ENCODE peak calls at places on chromosome 21, in eight cellular contexts. O is GM12864, P is heart right ventricle, B is HFFc6, D is uterus, T is DND-41, M is GM12865, L is breast epithelium. E is an unnamed sample.

GRCh38 chr21:37145635-37146111 is 72.6 kb downstream of the TTC3 start:
- DNase-seq in O (no peak), P (no peak), B (no peak), D (no peak), T (no peak), M (no peak), L (no peak), E (no peak)

GRCh38 chr21:27275294-27275927 is 308.5 kb upstream of the ADAMTS5 start:
- DNase-seq in O (no peak), P (no peak), B (peak), D (no peak), T (no peak), M (no peak), L (no peak), E (no peak)

GRCh38 chr21:46078984-46079356 is 18.9 kb upstream of the COL6A2 start:
- DNase-seq in O (no peak), P (no peak), B (no peak), D (peak), T (peak), M (no peak), L (peak), E (no peak)

GRCh38 chr21:29372063-29372802 is 73.5 kb downstream of the BACH1 start:
- DNase-seq in O (peak), P (peak), B (peak), D (peak), T (peak), M (peak), L (no peak), E (peak)

GRCh38 chr21:35987475-35987874 is 72.9 kb downstream of the SETD4 start:
- DNase-seq in O (no peak), P (no peak), B (no peak), D (no peak), T (no peak), M (no peak), L (no peak), E (no peak)

GRCh38 chr21:15826147-15826780 is 96.5 kb downstream of the USP25 start:
- DNase-seq in O (peak), P (peak), B (peak), D (peak), T (peak), M (peak), L (no peak), E (peak)

GRCh38 chr21:39060485-39061099 is 122.7 kb downstream of the PSMG1 start:
- DNase-seq in O (no peak), P (no peak), B (no peak), D (no peak), T (no peak), M (no peak), L (no peak), E (no peak)

GRCh38 chr21:36330904-36331303 is 10.9 kb downstream of the MORC3 start:
- DNase-seq in O (no peak), P (peak), B (peak), D (peak), T (peak), M (peak), L (no peak), E (peak)

GRCh38 chr21:21034046-21034445 is 35.8 kb downstream of the NCAM2 start:
- DNase-seq in O (no peak), P (no peak), B (no peak), D (no peak), T (no peak), M (no peak), L (no peak), E (no peak)

GRCh38 chr21:23607782-23608181 is 1999.5 kb downstream of the MRPL39 start:
- DNase-seq in O (no peak), P (no peak), B (no peak), D (no peak), T (no peak), M (no peak), L (no peak), E (no peak)

GRCh38 chr21:34988139-34988538 is 61.0 kb downstream of the RUNX1 start:
- DNase-seq in O (no peak), P (no peak), B (no peak), D (no peak), T (no peak), M (no peak), L (no peak), E (no peak)

DNA sequence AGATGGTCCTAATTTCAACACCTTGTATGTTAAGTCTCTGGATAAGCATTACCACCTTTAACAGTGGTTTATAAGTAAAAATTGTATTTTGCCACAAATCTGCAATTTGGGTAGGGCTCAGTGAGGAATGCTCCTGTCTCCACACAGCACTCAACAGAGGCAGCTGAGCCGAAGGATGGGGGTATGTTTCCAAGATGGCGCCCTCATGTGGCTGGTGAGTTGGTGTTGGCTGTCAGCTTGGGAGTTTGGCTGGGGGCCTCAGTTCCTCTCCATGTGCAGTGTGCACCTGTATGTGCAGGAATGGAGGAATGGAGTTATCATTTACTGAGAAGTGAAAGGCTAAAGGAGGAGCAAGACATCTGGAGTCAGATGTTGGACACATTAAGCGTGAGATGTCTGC is 136.8 kb downstream of the GABPA start:
- DNase-seq in O (no peak), P (no peak), B (no peak), D (no peak), T (no peak), M (peak), L (no peak), E (peak)
- TF ChIP-seq CTCF in O (peak), P (no peak), B (peak), D (no peak), T (peak), M (peak), L (no peak), E (no peak)

GRCh38 chr21:30444204-30444603 is 4.1 kb downstream of the KRTAP15-1 start:
- DNase-seq in O (no peak), P (peak), B (no peak), D (no peak), T (no peak), M (no peak), L (no peak), E (no peak)
- TF ChIP-seq CTCF in O (no peak), P (peak), B (no peak), D (no peak), T (no peak), M (no peak), L (no peak), E (no peak)

GRCh38 chr21:16942703-16943102 is 570.1 kb upstream of the CXADR start:
- DNase-seq in O (no peak), P (no peak), B (no peak), D (no peak), T (no peak), M (no peak), L (no peak), E (no peak)
- TF ChIP-seq CTCF in O (no peak), P (no peak), B (peak), D (no peak), T (peak), M (no peak), L (no peak), E (no peak)

GRCh38 chr21:43775795-43776430 is at the start of gene CSTB:
- DNase-seq in O (no peak), P (peak), B (peak), D (peak), T (peak), M (peak), L (peak), E (peak)
- TF ChIP-seq CTCF in O (no peak), P (no peak), B (no peak), D (no peak), T (no peak), M (no peak), L (no peak), E (no peak)

DNA sequence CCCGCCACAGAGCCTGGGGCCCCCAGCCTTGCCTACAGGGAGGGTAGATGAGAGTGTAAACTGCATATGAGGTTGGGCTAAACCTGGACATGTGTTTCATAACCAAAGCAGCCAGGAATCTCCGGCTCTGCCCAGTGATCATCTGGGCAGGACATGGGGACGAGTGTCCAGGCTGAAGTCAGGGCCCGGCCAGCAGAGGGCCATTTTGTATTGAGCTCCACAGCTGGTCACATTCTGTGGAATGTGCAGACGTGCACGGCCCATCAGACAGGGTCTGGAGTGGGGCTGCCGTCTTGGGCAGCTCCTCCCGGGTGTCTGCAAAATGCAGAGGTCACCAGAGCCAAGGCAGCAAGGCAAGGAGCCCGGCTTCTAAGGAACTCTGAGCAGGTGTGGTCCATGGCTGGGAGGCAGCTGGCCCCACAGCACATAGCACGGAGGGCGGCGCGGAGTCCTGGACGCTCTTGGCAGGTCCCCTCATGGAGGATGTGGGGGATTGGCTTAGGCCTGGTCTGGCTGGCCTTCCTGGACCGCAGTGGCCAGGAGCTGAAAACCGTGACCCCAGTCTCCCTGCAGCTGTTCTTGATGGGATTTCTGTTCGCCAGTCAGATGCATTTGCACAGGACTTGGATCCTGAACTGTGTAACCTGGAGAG is 6.3 kb downstream of the LRRC3 start:
- DNase-seq in O (no peak), P (no peak), B (no peak), D (no peak), T (no peak), M (no peak), L (no peak), E (no peak)
- TF ChIP-seq CTCF in O (no peak), P (peak), B (peak), D (no peak), T (no peak), M (no peak), L (no peak), E (no peak)

GRCh38 chr21:32134441-32135159 is 144.2 kb downstream of the MIS18A start:
- DNase-seq in O (no peak), P (no peak), B (no peak), D (no peak), T (no peak), M (no peak), L (no peak), E (no peak)

GRCh38 chr21:32137266-32137665 is 141.6 kb downstream of the MIS18A start:
- DNase-seq in O (no peak), P (no peak), B (no peak), D (no peak), T (no peak), M (peak), L (no peak), E (no peak)

GRCh38 chr21:32132911-32133310 is 145.9 kb downstream of the MIS18A start:
- DNase-seq in O (no peak), P (no peak), B (no peak), D (no peak), T (no peak), M (no peak), L (no peak), E (no peak)

GRCh38 chr21:32136546-32136945 is 142.3 kb downstream of the MIS18A start:
- DNase-seq in O (no peak), P (no peak), B (no peak), D (no peak), T (no peak), M (no peak), L (no peak), E (no peak)

DNA sequence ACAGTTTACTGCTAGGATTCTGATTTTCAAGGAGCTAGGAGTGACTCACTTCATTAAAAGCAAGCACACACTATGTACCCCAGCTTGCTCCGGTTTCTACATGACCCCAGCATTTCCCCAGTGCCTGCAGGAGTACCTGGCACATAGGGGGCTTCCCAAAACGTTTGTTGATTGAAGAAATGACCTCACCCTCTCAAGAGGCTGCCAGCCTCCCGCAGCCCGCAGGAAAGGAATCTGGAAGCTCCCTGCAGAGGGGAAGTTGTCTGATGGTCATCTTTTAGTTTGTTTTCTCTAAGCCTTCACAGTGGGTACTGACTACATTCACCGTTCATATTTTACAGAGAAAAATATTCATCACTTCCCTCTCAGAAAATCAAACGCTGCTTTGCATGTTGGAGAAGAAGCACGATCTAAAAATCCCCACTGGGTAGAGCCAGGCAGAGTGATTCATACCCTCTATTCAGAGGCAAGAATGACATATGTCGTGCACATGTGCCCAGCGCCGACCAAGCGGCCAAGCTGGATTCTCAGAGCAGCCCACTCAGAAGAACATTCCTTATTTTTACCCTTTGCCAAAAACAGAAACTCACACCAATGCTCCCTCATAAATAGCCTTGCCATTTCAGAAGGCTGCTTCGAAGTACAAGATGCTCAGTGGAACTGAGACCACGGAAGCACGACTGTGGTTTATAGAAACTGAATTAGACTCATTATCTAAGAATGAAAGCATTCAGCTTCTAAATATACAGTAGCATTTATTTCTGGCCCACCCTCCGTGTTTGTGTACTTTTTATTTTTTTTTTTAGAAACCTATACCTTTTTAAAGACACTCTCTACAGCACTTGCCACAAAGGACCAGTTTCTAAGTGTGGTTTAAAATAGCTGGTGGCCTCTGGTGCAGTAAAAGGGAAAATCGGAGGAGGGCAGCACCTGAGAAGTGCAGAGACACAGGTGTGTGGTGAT is 143.2 kb downstream of the MIS18A start:
- DNase-seq in O (peak), P (no peak), B (no peak), D (no peak), T (no peak), M (peak), L (no peak), E (no peak)
- TF ChIP-seq CTCF in O (peak), P (no peak), B (no peak), D (no peak), T (no peak), M (no peak), L (no peak), E (no peak)